ENCODE peak calls at places on chromosomes 7 and 10, in four cellular contexts. One of them, this sample, is unnamed.

GRCh38 chr7:2399848-2400587 is 3.4 kb upstream of the CHST12 start:
- DNase-seq in BE2C: peak; percentile 62
- DNase-seq in fibroblast of lung: peak; percentile 97
- DNase-seq in A549: peak; percentile 44
- DNase-seq in this sample: peak; percentile 98

GRCh38 chr7:5625938-5626337 is 155.5 kb downstream of the RNF216 start:
- DNase-seq in A549: peak; percentile 47
- DNase-seq in BE2C: no peak
- DNase-seq in fibroblast of lung: peak; percentile 93
- DNase-seq in this sample: peak; percentile 70

GRCh38 chr10:77927343-77928256 is 1.0 kb upstream of the DLG5 start:
- DNase-seq in BE2C: no peak
- DNase-seq in A549: no peak
- DNase-seq in fibroblast of lung: peak; percentile 27
- DNase-seq in this sample: no peak

GRCh38 chr10:72273410-72274212 is at the start of gene DDIT4:
- DNase-seq in BE2C: peak; percentile 99
- DNase-seq in fibroblast of lung: peak; percentile 99
- DNase-seq in A549: peak; percentile 99
- DNase-seq in this sample: peak; percentile 100

GRCh38 chr10:2043379-2043778 is 306.1 kb upstream of the ADARB2 start:
- DNase-seq in A549: no peak
- DNase-seq in fibroblast of lung: no peak
- DNase-seq in BE2C: no peak
- DNase-seq in this sample: no peak

GRCh38 chr10:1268856-1269255 is 212.7 kb downstream of the WDR37 start:
- DNase-seq in BE2C: no peak
- DNase-seq in A549: no peak
- DNase-seq in fibroblast of lung: no peak
- DNase-seq in this sample: no peak

GRCh38 chr10:103800789-103801540 is 54.4 kb downstream of the SH3PXD2A start:
- DNase-seq in BE2C: no peak
- DNase-seq in A549: no peak
- DNase-seq in fibroblast of lung: no peak
- DNase-seq in this sample: no peak

GRCh38 chr7:882336-883028 is 6.1 kb downstream of the GET4 start:
- DNase-seq in BE2C: no peak
- DNase-seq in A549: no peak
- DNase-seq in fibroblast of lung: no peak
- DNase-seq in this sample: no peak

GRCh38 chr10:5545778-5546710 is 21.3 kb downstream of the CALML3 start:
- DNase-seq in BE2C: no peak
- DNase-seq in A549: peak; percentile 96
- DNase-seq in fibroblast of lung: peak; percentile 91
- DNase-seq in this sample: no peak

GRCh38 chr7:128031901-128032604 is 816 bp upstream of the LRRC4 start:
- DNase-seq in BE2C: peak; percentile 76
- DNase-seq in fibroblast of lung: peak; percentile 93
- DNase-seq in A549: no peak
- DNase-seq in this sample: peak; percentile 83

GRCh38 chr7:29327455-29327854 is 132.9 kb downstream of the CHN2 start:
- DNase-seq in A549: no peak
- DNase-seq in BE2C: no peak
- DNase-seq in fibroblast of lung: no peak
- DNase-seq in this sample: no peak

GRCh38 chr7:80017101-80017500 is 117.5 kb upstream of the GNAI1 start:
- DNase-seq in fibroblast of lung: no peak
- DNase-seq in BE2C: no peak
- DNase-seq in A549: no peak
- DNase-seq in this sample: no peak

GRCh38 chr7:107858280-107858679 is 32.7 kb upstream of the DLD start:
- DNase-seq in fibroblast of lung: no peak
- DNase-seq in A549: no peak
- DNase-seq in BE2C: no peak
- DNase-seq in this sample: no peak

GRCh38 chr10:57992321-57993077 is 275.2 kb downstream of the IPMK start:
- DNase-seq in BE2C: no peak
- DNase-seq in fibroblast of lung: peak; percentile 76
- DNase-seq in A549: no peak
- DNase-seq in this sample: peak; percentile 13

DNA sequence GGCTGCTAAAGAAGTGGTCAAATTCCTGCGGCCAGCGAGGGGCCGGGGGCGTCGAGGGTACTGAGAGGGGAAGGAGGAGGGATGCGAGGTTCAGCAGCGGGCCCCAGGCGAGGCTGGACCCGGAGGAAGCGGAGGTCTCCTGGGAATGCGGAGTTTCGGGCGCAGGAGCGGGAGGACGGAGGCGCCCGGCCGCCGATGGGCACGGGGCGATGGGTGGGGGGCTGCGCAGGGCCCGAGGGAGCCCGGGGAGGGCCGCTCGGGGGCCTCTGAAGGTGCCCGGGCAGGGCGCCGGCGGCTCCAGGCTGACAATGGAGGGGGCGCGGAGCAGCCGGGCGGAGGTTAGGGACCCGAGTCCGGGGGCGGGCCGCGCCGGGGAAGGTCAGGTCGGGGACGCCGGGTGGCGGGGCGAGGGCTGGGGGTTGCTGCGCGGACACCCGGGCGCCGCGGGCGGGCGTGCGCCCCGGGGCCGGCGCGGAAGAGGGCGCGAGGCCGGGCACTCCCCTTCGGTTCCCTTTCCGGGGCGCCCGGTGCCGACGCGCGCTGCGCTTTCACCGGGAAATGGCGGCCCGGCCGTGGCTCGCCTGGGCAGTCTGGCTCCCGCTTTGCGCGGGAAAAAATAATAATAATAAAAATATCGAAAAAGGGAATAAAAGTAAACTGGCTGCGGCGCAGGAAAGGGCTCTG is 708 bp downstream of the MACROH2A2 start:
- DNase-seq in A549: no peak
- DNase-seq in BE2C: peak; percentile 41
- DNase-seq in fibroblast of lung: peak; percentile 24
- DNase-seq in this sample: peak; percentile 10
- H3K4me3 ChIP-seq in A549: peak overlapping the region; percentile 79
- H3K4me3 ChIP-seq in BE2C: peak overlapping the region; percentile 86
- H3K4me3 ChIP-seq in fibroblast of lung: peak overlapping the region; percentile 62
- H3K4me3 ChIP-seq in this sample: peak overlapping the region; percentile 67

GRCh38 chr10:113226404-113226803 is 276.4 kb downstream of the TCF7L2 start:
- DNase-seq in fibroblast of lung: no peak
- DNase-seq in A549: no peak
- DNase-seq in BE2C: no peak
- DNase-seq in this sample: no peak
- TF ChIP-seq CTCF in fibroblast of lung: no peak
- TF ChIP-seq CTCF in A549: no peak
- TF ChIP-seq CTCF in BE2C: no peak
- TF ChIP-seq CTCF in this sample: no peak

GRCh38 chr10:124545756-124546369 is 84.2 kb downstream of the LHPP start:
- DNase-seq in fibroblast of lung: no peak
- DNase-seq in A549: no peak
- DNase-seq in BE2C: no peak
- DNase-seq in this sample: no peak
- H3K4me3 ChIP-seq in fibroblast of lung: no peak overlapping the region
- H3K4me3 ChIP-seq in A549: no peak overlapping the region
- H3K4me3 ChIP-seq in BE2C: no peak overlapping the region
- H3K4me3 ChIP-seq in this sample: no peak overlapping the region

DNA sequence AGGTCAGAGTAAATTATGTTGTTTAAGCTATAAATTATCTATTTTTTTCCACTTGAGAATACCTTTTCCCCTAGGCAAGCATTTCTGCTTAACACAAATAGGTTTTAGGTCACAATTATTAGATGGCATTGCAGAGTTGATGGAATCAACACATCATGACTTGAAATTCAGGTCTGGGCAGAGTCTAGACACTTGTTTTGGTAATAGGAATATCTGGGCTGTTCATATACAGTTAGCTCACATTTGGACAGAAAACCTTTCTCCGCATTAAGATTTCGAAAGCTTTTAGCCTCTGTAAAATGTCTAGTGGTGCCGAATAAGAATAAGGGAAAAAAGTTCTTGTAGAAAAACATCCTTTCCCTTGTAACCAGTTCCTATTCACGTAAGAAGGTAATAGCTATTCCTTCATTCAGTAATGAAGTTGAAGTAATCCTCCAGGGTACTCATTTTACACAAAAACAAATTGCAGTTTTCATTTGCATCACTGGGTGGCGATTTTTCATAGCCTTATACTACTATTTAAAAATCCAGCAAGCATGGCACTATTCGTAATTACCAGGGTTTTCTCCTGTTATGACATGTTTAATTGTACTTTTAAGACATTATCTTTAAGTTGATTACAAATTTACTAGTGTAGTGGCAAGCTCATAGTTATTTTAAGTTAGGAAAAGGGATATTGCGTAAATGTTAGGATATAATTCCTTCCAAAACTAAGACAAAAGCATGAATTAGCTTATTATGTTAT is 37.0 kb downstream of the RPA3 start:
- DNase-seq in BE2C: peak; percentile 54
- DNase-seq in fibroblast of lung: peak; percentile 55
- DNase-seq in A549: peak; percentile 18
- DNase-seq in this sample: peak; percentile 61
- TF ChIP-seq CTCF in BE2C: peak; percentile 66
- TF ChIP-seq CTCF in fibroblast of lung: peak; percentile 35
- TF ChIP-seq CTCF in A549: peak; percentile 83
- TF ChIP-seq CTCF in this sample: peak; percentile 70

DNA sequence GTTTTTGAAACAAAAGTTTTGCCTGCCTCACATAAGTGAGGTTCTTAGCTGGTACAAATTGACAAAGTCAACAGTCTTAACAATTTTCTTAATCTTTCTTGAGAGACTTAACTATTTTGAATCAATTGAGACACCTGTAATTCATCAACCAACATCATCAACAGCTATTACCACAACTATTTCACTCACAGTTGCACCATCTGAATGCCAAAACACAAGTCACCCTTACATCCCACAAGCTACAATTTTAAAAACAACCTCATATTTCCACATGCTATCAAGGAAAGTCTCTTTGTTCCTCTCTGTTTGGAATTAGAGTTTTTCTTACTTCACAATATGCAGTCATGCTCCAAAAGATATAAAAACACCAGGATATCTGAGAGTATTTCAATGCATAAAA is 4.9 kb downstream of the SMURF1 start:
- DNase-seq in BE2C: no peak
- DNase-seq in fibroblast of lung: peak; percentile 71
- DNase-seq in A549: no peak
- DNase-seq in this sample: peak; percentile 87
- H3K4me3 ChIP-seq in BE2C: no peak overlapping the region
- H3K4me3 ChIP-seq in fibroblast of lung: no peak overlapping the region
- H3K4me3 ChIP-seq in A549: no peak overlapping the region
- H3K4me3 ChIP-seq in this sample: no peak overlapping the region

DNA sequence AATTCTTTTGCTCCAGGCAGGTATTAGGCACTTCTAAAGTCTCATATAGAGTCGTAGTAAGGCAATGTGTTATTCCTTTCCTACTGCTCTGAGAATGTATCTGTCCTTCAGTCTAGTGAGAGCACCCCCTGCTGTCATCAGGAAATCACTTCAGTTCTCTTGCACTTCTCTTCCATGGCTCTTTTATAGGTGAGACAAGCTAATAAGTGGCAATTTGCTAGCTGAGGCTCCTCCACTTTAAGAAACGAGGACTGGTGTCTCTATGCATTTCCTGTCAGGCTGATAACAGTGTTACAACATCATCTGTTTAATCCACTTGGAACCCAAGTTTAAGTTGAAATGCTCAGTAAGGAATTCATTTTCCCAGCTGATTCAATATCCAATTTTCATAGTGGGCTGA is 350.6 kb downstream of the TFEC start:
- DNase-seq in A549: no peak
- DNase-seq in BE2C: peak; percentile 8
- DNase-seq in fibroblast of lung: peak; percentile 44
- DNase-seq in this sample: peak; percentile 43
- TF ChIP-seq CTCF in A549: peak; percentile 49
- TF ChIP-seq CTCF in BE2C: peak; percentile 45
- TF ChIP-seq CTCF in fibroblast of lung: peak; percentile 48
- TF ChIP-seq CTCF in this sample: peak; percentile 57